ENCODE peak calls at places on chromosomes 4 and X, in six cellular contexts. One of them, this sample, is unnamed.

GRCh38 chr4:182897601-182898478 is 19.3 kb downstream of the DCTD start:
- DNase-seq in pancreas: no peak
- DNase-seq in left ventricle myocardium inferior: no peak
- DNase-seq in body of pancreas: no peak
- DNase-seq in foreskin keratinocyte: no peak
- DNase-seq in hepatocyte: peak; percentile 58
- DNase-seq in this sample: no peak

GRCh38 chr4:152112887-152113286 is 352.1 kb upstream of the GATB start:
- DNase-seq in pancreas: no peak
- DNase-seq in left ventricle myocardium inferior: no peak
- DNase-seq in body of pancreas: no peak
- DNase-seq in foreskin keratinocyte: no peak
- DNase-seq in hepatocyte: no peak
- DNase-seq in this sample: no peak

GRCh38 chrX:143754183-143754582 is 33.6 kb upstream of the SPANXN2 start:
- DNase-seq in pancreas: no peak
- DNase-seq in left ventricle myocardium inferior: no peak
- DNase-seq in body of pancreas: no peak
- DNase-seq in foreskin keratinocyte: peak; percentile 4
- DNase-seq in hepatocyte: no peak
- DNase-seq in this sample: no peak

GRCh38 chr4:25477251-25477650 is 100.2 kb downstream of the ANAPC4 start:
- DNase-seq in pancreas: no peak
- DNase-seq in left ventricle myocardium inferior: no peak
- DNase-seq in body of pancreas: no peak
- DNase-seq in foreskin keratinocyte: peak; percentile 21
- DNase-seq in hepatocyte: no peak
- DNase-seq in this sample: no peak

GRCh38 chrX:45143455-45143854 is 57.2 kb downstream of the DIPK2B start:
- DNase-seq in pancreas: no peak
- DNase-seq in left ventricle myocardium inferior: no peak
- DNase-seq in body of pancreas: no peak
- DNase-seq in foreskin keratinocyte: no peak
- DNase-seq in hepatocyte: no peak
- DNase-seq in this sample: no peak

GRCh38 chr4:98102660-98103059 is 40.6 kb downstream of the STPG2 start:
- DNase-seq in pancreas: no peak
- DNase-seq in left ventricle myocardium inferior: no peak
- DNase-seq in body of pancreas: no peak
- DNase-seq in foreskin keratinocyte: no peak
- DNase-seq in hepatocyte: no peak
- DNase-seq in this sample: no peak

GRCh38 chr4:118797558-118798142 is 38.3 kb downstream of the SEC24D start:
- DNase-seq in pancreas: no peak
- DNase-seq in left ventricle myocardium inferior: no peak
- DNase-seq in body of pancreas: no peak
- DNase-seq in foreskin keratinocyte: no peak
- DNase-seq in hepatocyte: no peak
- DNase-seq in this sample: no peak

GRCh38 chr4:137644201-137644600 is 111.9 kb upstream of the PCDH18 start:
- DNase-seq in pancreas: no peak
- DNase-seq in left ventricle myocardium inferior: no peak
- DNase-seq in body of pancreas: no peak
- DNase-seq in foreskin keratinocyte: peak; percentile 11
- DNase-seq in hepatocyte: no peak
- DNase-seq in this sample: no peak

DNA sequence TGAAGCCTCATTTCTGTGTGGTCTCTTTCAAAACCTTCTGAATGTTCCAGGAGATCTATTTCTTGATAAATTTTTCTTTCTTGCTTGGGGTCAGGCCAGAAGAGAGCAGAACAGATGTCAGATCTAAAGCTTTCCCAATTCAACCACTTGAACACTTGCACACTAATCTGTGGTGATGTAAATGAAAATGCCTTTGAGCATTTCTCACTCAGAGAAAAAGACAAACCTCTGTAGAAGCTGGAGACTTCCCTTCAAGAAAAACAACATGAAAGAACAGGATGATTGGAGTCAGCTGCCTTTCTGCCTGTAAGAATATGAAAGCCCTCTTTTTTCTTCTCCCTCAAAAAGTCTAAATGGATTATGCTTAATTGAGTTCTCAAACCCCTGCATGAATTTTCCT is 11.2 kb downstream of the IGFBP7 start:
- DNase-seq in pancreas: no peak
- DNase-seq in left ventricle myocardium inferior: no peak
- DNase-seq in body of pancreas: no peak
- DNase-seq in foreskin keratinocyte: no peak
- DNase-seq in hepatocyte: no peak
- DNase-seq in this sample: no peak
- H3K4me1 ChIP-seq in pancreas: no peaks in the 10 kb centered on the region
- H3K4me1 ChIP-seq in left ventricle myocardium inferior: peaks cover 100% of the 10 kb centered on the region
- H3K4me1 ChIP-seq in body of pancreas: peaks cover 33% of the 10 kb centered on the region
- H3K4me1 ChIP-seq in foreskin keratinocyte: peaks cover 25% of the 10 kb centered on the region
- H3K4me1 ChIP-seq in hepatocyte: peaks cover 32% of the 10 kb centered on the region
- H3K4me1 ChIP-seq in this sample: peaks cover 28% of the 10 kb centered on the region

GRCh38 chr4:79181190-79181589 is 144.7 kb downstream of the NAA11 start:
- DNase-seq in pancreas: no peak
- DNase-seq in left ventricle myocardium inferior: no peak
- DNase-seq in body of pancreas: no peak
- DNase-seq in foreskin keratinocyte: no peak
- DNase-seq in hepatocyte: peak; percentile 22
- DNase-seq in this sample: no peak
- H3K27ac ChIP-seq in pancreas: no peak overlapping the region
- H3K27ac ChIP-seq in left ventricle myocardium inferior: no peak overlapping the region
- H3K27ac ChIP-seq in body of pancreas: no peak overlapping the region
- H3K27ac ChIP-seq in foreskin keratinocyte: no peak overlapping the region
- H3K27ac ChIP-seq in hepatocyte: no peak overlapping the region
- H3K27ac ChIP-seq in this sample: no peak overlapping the region

GRCh38 chr4:3834186-3834920 is 68.2 kb downstream of the ADRA2C start:
- DNase-seq in pancreas: peak; percentile 14
- DNase-seq in left ventricle myocardium inferior: no peak
- DNase-seq in body of pancreas: no peak
- DNase-seq in foreskin keratinocyte: no peak
- DNase-seq in hepatocyte: no peak
- DNase-seq in this sample: no peak
- H3K4me1 ChIP-seq in pancreas: no peaks in the 10 kb centered on the region
- H3K4me1 ChIP-seq in left ventricle myocardium inferior: no peaks in the 10 kb centered on the region
- H3K4me1 ChIP-seq in body of pancreas: peaks cover 18% of the 10 kb centered on the region
- H3K4me1 ChIP-seq in foreskin keratinocyte: no peaks in the 10 kb centered on the region
- H3K4me1 ChIP-seq in hepatocyte: no peaks in the 10 kb centered on the region
- H3K4me1 ChIP-seq in this sample: no peaks in the 10 kb centered on the region

GRCh38 chr4:88629826-88630225 is 37.5 kb downstream of the HERC3 start:
- DNase-seq in pancreas: no peak
- DNase-seq in left ventricle myocardium inferior: no peak
- DNase-seq in body of pancreas: no peak
- DNase-seq in foreskin keratinocyte: no peak
- DNase-seq in hepatocyte: no peak
- DNase-seq in this sample: no peak
- H3K27ac ChIP-seq in pancreas: no peak overlapping the region
- H3K27ac ChIP-seq in left ventricle myocardium inferior: no peak overlapping the region
- H3K27ac ChIP-seq in body of pancreas: no peak overlapping the region
- H3K27ac ChIP-seq in foreskin keratinocyte: peak overlapping the region; percentile 32
- H3K27ac ChIP-seq in hepatocyte: no peak overlapping the region
- H3K27ac ChIP-seq in this sample: no peak overlapping the region

GRCh38 chr4:186643501-186644315 is 79.9 kb downstream of the FAT1 start:
- DNase-seq in pancreas: no peak
- DNase-seq in left ventricle myocardium inferior: no peak
- DNase-seq in body of pancreas: no peak
- DNase-seq in foreskin keratinocyte: peak; percentile 75
- DNase-seq in hepatocyte: peak; percentile 63
- DNase-seq in this sample: no peak
- H3K4me1 ChIP-seq in pancreas: peaks cover 17% of the 10 kb centered on the region
- H3K4me1 ChIP-seq in left ventricle myocardium inferior: peaks cover 13% of the 10 kb centered on the region
- H3K4me1 ChIP-seq in body of pancreas: peaks cover 33% of the 10 kb centered on the region
- H3K4me1 ChIP-seq in foreskin keratinocyte: no peaks in the 10 kb centered on the region
- H3K4me1 ChIP-seq in hepatocyte: peaks cover 11% of the 10 kb centered on the region
- H3K4me1 ChIP-seq in this sample: no peaks in the 10 kb centered on the region

This sample was measured in right cardiac atrium.